ENCODE peak calls at places on chromosomes 3 and 15, in six cellular contexts. C is HCT116, Z is HEK293T, G is WTC11, N is K562, X is GM12878. D is an unnamed sample.

GRCh38 chr15:36942248-36942827 is 158.0 kb downstream of the MEIS2 start:
- DNase-seq in C (no peak), Z (no peak), G (no peak), N (no peak), X (no peak), D (no peak)

GRCh38 chr3:103127116-103127630 is 692.4 kb downstream of the ZPLD1 start:
- DNase-seq in C (no peak), Z (no peak), G (no peak), N (no peak), X (no peak), D (no peak)

GRCh38 chr3:72446406-72447058 is 401.7 kb downstream of the SHQ1 start:
- DNase-seq in C (no peak), Z (peak), G (no peak), N (no peak), X (no peak), D (no peak)

GRCh38 chr3:11514191-11514770 is 129.4 kb downstream of the VGLL4 start:
- DNase-seq in C (no peak), Z (no peak), G (no peak), N (no peak), X (no peak), D (no peak)

GRCh38 chr3:171598990-171599389 is 138.8 kb upstream of the TNIK start:
- DNase-seq in C (no peak), Z (no peak), G (no peak), N (no peak), X (no peak), D (no peak)

GRCh38 chr15:82855286-82856092 is 46.1 kb downstream of the WHAMM start:
- DNase-seq in C (no peak), Z (no peak), G (no peak), N (no peak), X (no peak), D (no peak)

GRCh38 chr3:7745711-7746110 is 755.9 kb upstream of the LMCD1 start:
- DNase-seq in C (no peak), Z (no peak), G (no peak), N (no peak), X (no peak), D (no peak)

GRCh38 chr15:40929730-40930429 is 740 bp downstream of the DLL4 start:
- DNase-seq in C (no peak), Z (no peak), G (peak), N (peak), X (no peak), D (no peak)

GRCh38 chr3:143786229-143787199 is 61.8 kb downstream of the SLC9A9 start:
- DNase-seq in C (no peak), Z (no peak), G (no peak), N (no peak), X (no peak), D (no peak)

GRCh38 chr3:5019411-5020261 is 40.4 kb downstream of the BHLHE40 start:
- DNase-seq in C (no peak), Z (no peak), G (no peak), N (peak), X (no peak), D (no peak)

GRCh38 chr15:80749589-80749988 is 29.6 kb upstream of the CEMIP start:
- DNase-seq in C (no peak), Z (no peak), G (no peak), N (no peak), X (no peak), D (no peak)

GRCh38 chr3:178059124-178059523 is 477.1 kb upstream of the KCNMB2 start:
- DNase-seq in C (no peak), Z (no peak), G (no peak), N (no peak), X (no peak), D (no peak)

GRCh38 chr3:64859625-64860590 is 172.1 kb upstream of the ADAMTS9 start:
- DNase-seq in C (no peak), Z (no peak), G (no peak), N (no peak), X (no peak), D (no peak)

GRCh38 chr3:131356006-131356405 is 25.6 kb upstream of the NUDT16 start:
- DNase-seq in C (no peak), Z (no peak), G (no peak), N (no peak), X (no peak), D (no peak)

GRCh38 chr3:119619094-119619493 is 21.4 kb downstream of the PLA1A start:
- DNase-seq in C (no peak), Z (no peak), G (no peak), N (no peak), X (no peak), D (no peak)

GRCh38 chr3:172201136-172201989 is 162.0 kb downstream of the FNDC3B start:
- DNase-seq in C (no peak), Z (no peak), G (no peak), N (peak), X (no peak), D (no peak)

GRCh38 chr3:174116421-174116820 is 718.9 kb downstream of the NLGN1 start:
- DNase-seq in C (no peak), Z (no peak), G (no peak), N (no peak), X (no peak), D (no peak)

GRCh38 chr15:90641581-90642463 is 75.3 kb upstream of the BLM start:
- DNase-seq in C (no peak), Z (no peak), G (no peak), N (no peak), X (no peak), D (no peak)

GRCh38 chr3:129558772-129559564 is 16.0 kb downstream of the H1-8 start:
- DNase-seq in C (no peak), Z (no peak), G (no peak), N (peak), X (no peak), D (peak)

GRCh38 chr15:93759626-93760025 is 471.7 kb upstream of the MCTP2 start:
- DNase-seq in C (no peak), Z (no peak), G (no peak), N (no peak), X (no peak), D (no peak)

GRCh38 chr3:5136619-5137429 is 14.7 kb downstream of the ARL8B start:
- DNase-seq in C (no peak), Z (peak), G (no peak), N (no peak), X (no peak), D (no peak)

GRCh38 chr15:78995921-78996780 is 51.3 kb upstream of the CTSH start:
- DNase-seq in C (no peak), Z (no peak), G (no peak), N (no peak), X (no peak), D (no peak)

GRCh38 chr3:17065881-17066280 is 181.1 kb downstream of the PLCL2 start:
- DNase-seq in C (no peak), Z (no peak), G (no peak), N (no peak), X (no peak), D (no peak)

GRCh38 chr3:60588806-60589205 is 662.4 kb downstream of the FHIT start:
- DNase-seq in C (peak), Z (no peak), G (no peak), N (no peak), X (no peak), D (no peak)

GRCh38 chr3:128800241-128801187 is 74.5 kb downstream of the RAB7A start:
- DNase-seq in C (no peak), Z (no peak), G (no peak), N (no peak), X (no peak), D (no peak)

GRCh38 chr3:123258811-123259420 is 57.2 kb downstream of the SEC22A start:
- DNase-seq in C (peak), Z (peak), G (no peak), N (no peak), X (no peak), D (no peak)

GRCh38 chr3:11091088-11091590 is 63.2 kb upstream of the HRH1 start:
- DNase-seq in C (no peak), Z (no peak), G (no peak), N (no peak), X (no peak), D (no peak)

GRCh38 chr3:187264051-187264450 is 27.5 kb downstream of the MASP1 start:
- DNase-seq in C (no peak), Z (peak), G (no peak), N (no peak), X (no peak), D (no peak)

GRCh38 chr3:8870134-8870533 is 93.1 kb downstream of the RAD18 start:
- DNase-seq in C (no peak), Z (no peak), G (no peak), N (no peak), X (no peak), D (no peak)
- TF ChIP-seq SP1 in C (no peak), Z (no peak), G (no peak), N (no peak), X (no peak), D (no peak)

GRCh38 chr3:1442271-1442670 is 349.4 kb downstream of the CNTN6 start:
- DNase-seq in C (no peak), Z (no peak), G (no peak), N (no peak), X (no peak), D (no peak)

GRCh38 chr3:1448443-1448842 is 355.6 kb downstream of the CNTN6 start:
- DNase-seq in C (no peak), Z (no peak), G (no peak), N (no peak), X (no peak), D (no peak)

GRCh38 chr3:1439395-1439794 is 346.6 kb downstream of the CNTN6 start:
- DNase-seq in C (no peak), Z (peak), G (no peak), N (no peak), X (no peak), D (peak)

GRCh38 chr3:1446531-1446930 is 353.7 kb downstream of the CNTN6 start:
- DNase-seq in C (no peak), Z (no peak), G (no peak), N (no peak), X (no peak), D (no peak)

GRCh38 chr3:1444196-1444595 is 351.4 kb downstream of the CNTN6 start:
- DNase-seq in C (no peak), Z (no peak), G (no peak), N (no peak), X (no peak), D (no peak)
- TF ChIP-seq SP1 in C (no peak), Z (no peak), G (no peak), N (no peak), X (no peak), D (no peak)

GRCh38 chr15:56757884-56758283 is 24.6 kb upstream of the ZNF280D start:
- DNase-seq in C (no peak), Z (no peak), G (no peak), N (no peak), X (no peak), D (no peak)

GRCh38 chr15:56760186-56760585 is 26.9 kb upstream of the ZNF280D start:
- DNase-seq in C (no peak), Z (no peak), G (no peak), N (no peak), X (no peak), D (no peak)

GRCh38 chr15:56763082-56763481 is 29.8 kb upstream of the ZNF280D start:
- DNase-seq in C (no peak), Z (no peak), G (no peak), N (no peak), X (no peak), D (no peak)

GRCh38 chr15:56758770-56759449 is 25.6 kb upstream of the ZNF280D start:
- DNase-seq in C (no peak), Z (no peak), G (no peak), N (no peak), X (no peak), D (no peak)

DNA sequence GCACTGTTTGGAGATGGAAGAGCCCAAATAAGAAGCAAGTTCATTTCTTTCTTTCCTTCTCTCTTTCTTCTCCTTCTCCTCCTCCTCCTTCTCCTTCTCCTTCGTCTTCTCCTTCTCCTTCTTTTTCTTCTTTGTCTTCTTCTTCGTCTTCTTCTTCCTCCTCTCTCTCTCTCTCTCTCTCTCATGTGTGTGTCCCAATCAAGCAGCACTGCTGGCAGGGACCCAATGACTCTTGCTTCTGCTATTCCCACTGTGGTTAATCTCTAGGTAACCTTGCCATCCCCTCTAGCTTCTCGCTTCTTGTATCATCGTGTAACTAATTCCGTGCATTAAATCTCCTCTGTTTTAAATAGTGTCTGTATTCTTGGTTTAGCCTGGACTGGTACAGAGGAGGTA is 26.1 kb upstream of the ZNF280D start:
- DNase-seq in C (no peak), Z (no peak), G (no peak), N (no peak), X (no peak), D (no peak)
- TF ChIP-seq SP1 in C (no peak), Z (no peak), G (no peak), N (no peak), X (no peak), D (no peak)

GRCh38 chr15:76159282-76159681 is 99.5 kb downstream of the TMEM266 start:
- DNase-seq in C (no peak), Z (no peak), G (no peak), N (no peak), X (no peak), D (no peak)

GRCh38 chr15:76160426-76161152 is 100.8 kb downstream of the TMEM266 start:
- DNase-seq in C (no peak), Z (no peak), G (no peak), N (no peak), X (no peak), D (no peak)

GRCh38 chr15:76162050-76162425 is 102.3 kb downstream of the TMEM266 start:
- DNase-seq in C (no peak), Z (no peak), G (no peak), N (no peak), X (no peak), D (no peak)

GRCh38 chr15:76162784-76163428 is 103.1 kb downstream of the TMEM266 start:
- DNase-seq in C (no peak), Z (no peak), G (no peak), N (no peak), X (no peak), D (no peak)

DNA sequence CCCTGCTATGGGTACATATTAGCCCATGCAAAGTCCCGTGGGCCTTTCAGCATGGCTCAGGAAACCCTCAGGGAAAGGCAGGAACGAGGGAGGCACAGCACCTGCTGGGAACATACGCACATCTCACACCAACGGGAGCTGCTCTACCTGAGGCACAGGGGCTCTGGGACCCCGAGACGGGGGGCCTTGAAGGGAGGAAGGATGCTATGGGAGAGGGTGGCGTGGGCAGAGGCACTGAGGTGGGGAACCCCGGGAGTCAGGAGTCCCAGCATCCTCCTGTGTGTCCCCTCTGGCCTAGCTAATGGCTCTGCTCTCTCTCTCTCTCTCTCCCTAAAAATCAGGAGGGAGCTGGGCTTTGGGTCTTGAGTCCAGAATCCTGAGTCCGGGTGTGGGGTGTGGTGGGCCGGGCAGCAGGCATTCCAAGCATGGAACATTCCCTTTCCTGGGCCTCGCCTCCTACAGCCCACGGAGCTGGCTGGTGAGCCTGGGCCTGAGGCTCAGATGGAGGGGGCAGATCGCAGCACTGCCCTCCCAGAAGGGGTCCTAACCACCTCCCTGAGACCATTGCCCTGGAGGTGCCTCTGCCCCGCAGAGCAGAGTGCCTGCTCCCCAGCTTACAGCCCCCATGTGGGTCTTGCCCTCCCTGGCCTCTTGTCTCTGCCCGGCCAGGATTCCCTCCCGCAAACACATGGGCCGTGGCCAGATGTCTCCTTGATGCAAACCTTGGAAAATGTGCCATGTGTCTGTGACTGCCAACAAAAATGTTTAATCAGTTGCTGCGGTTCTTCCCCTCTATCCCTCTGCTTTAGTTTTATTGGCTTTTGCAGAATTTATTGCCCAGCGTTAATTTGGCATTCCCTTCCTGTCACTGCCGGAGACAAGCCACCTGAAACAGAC is 101.6 kb downstream of the TMEM266 start:
- DNase-seq in C (no peak), Z (no peak), G (no peak), N (no peak), X (no peak), D (no peak)
- TF ChIP-seq SP1 in C (no peak), Z (no peak), G (no peak), N (no peak), X (no peak), D (no peak)

GRCh38 chr3:51522273-51522981 is 16.1 kb upstream of the RAD54L2 start:
- DNase-seq in C (no peak), Z (no peak), G (no peak), N (no peak), X (no peak), D (no peak)
- TF ChIP-seq SP1 in C (no peak), Z (no peak), G (no peak), N (no peak), X (no peak), D (no peak)

GRCh38 chr3:67605377-67605776 is 49.0 kb downstream of the SUCLG2 start:
- DNase-seq in C (no peak), Z (no peak), G (no peak), N (no peak), X (no peak), D (peak)
- TF ChIP-seq SP1 in C (no peak), Z (no peak), G (no peak), N (no peak), X (no peak), D (no peak)

GRCh38 chr3:141998674-141999290 is 122.3 kb downstream of the ATP1B3 start:
- DNase-seq in C (no peak), Z (no peak), G (no peak), N (no peak), X (no peak), D (no peak)
- TF ChIP-seq SP1 in C (no peak), Z (no peak), G (no peak), N (no peak), X (no peak), D (no peak)